ENCODE peak calls at places on chromosomes 7 and 10, in five cellular contexts. K is cardiac muscle cell, B is astrocyte, S is AG04450, Y is heart left ventricle. W is an unnamed sample. For H3K9me3, the result is how much of the 10 kb centered on the place peaks cover.

GRCh38 chr10:34585422-34586115 is 229.5 kb downstream of the PARD3 start:
- DNase-seq in K (no peak), B (no peak), S (no peak), Y (no peak), W (no peak)

GRCh38 chr10:102121739-102122372 is 1.7 kb upstream of the LDB1 start:
- DNase-seq in K (peak), S (peak), Y (peak), B (no peak), W (no peak)

GRCh38 chr7:135900186-135900585 is 77.0 kb downstream of the MTPN start:
- DNase-seq in S (no peak), Y (no peak), B (no peak), K (no peak), W (no peak)

GRCh38 chr7:105325225-105325904 is 63.4 kb downstream of the SRPK2 start:
- DNase-seq in S (no peak), Y (no peak), B (no peak), K (no peak), W (no peak)

GRCh38 chr7:95875519-95875918 is 103.2 kb downstream of the DYNC1I1 start:
- DNase-seq in Y (no peak), K (no peak), S (no peak), B (no peak), W (no peak)

GRCh38 chr10:25026463-25026862 is 10.1 kb downstream of the THNSL1 start:
- DNase-seq in B (peak), Y (no peak), K (peak), S (no peak), W (no peak)

GRCh38 chr10:47277352-47278151 is 22.4 kb upstream of the GDF10 start:
- DNase-seq in B (no peak), Y (no peak), S (no peak), K (no peak), W (no peak)

GRCh38 chr7:134302120-134302519 is 14.6 kb downstream of the SLC35B4 start:
- DNase-seq in S (no peak), B (peak), K (no peak), Y (no peak), W (no peak)

DNA sequence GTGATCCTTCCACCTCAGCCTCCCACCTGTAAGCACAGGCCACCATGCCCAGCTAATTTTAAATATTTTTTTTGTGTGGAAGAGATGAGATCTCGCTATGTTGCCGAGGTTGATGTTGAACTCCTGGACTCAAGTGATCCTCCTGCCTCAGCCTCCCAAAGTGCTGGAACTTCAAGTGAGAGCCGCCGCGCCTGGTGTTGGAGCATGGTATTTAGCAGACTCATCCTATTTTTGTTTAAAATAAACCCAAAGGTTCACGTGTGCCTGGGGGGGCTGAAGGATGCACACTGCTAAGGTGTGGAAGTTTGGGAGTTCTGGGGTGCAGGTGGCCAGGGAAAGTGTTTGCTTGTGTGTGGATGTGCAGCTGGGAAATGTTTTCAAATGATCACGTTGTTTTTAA is 18.1 kb downstream of the PDGFA start:
- DNase-seq in K (no peak), B (no peak), S (no peak), Y (no peak), W (peak)
- H3K4me3 ChIP-seq in K (no peak), B (no peak), S (no peak), Y (no peak), W (no peak)

DNA sequence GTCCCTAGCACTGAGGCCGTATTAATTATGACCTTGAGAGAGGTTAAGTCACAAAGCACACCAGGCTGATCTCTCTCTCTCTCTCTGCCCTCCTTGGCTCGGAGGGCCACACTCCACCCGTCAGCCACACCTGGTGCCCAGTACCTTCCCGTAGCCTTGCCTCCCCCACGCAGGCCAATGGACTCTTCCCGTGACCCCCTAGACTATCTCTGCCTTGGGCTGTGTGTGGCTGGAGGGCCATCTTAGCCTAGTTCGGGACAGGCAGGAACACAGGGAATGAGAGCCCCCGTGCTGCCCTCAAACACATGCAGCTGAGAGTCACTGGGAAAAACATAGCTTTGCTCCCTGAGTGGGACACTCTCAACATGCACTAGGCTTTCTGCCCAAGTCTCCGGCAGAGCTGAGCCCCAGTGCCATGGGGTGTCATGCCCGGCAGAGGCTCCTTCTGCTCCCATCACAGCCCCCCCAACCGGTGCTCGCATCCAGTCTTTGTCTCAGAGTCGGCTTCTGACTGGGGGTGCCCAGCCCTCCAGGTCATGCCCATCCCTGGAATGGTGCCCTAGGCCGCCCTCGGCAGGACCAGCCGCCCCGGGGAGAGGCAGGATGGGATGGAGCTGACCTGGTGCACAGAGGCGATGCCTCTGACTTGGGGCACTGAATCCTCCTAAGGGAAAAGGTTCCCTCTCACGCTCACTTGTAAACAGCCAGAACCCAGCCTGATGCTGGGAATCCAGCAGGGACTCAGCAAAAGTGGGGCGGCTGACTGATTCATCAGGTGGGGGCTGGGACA is 63.0 kb downstream of the TCERG1L start:
- DNase-seq in Y (no peak), B (no peak), K (no peak), S (no peak), W (peak)
- H3K9me3 ChIP-seq in Y (under half), B (under half), K (under half), S (half or more), W (under half)

GRCh38 chr7:30468041-30468440 is 10.5 kb downstream of the NOD1 start:
- DNase-seq in B (peak), Y (no peak), S (no peak), K (no peak), W (no peak)

GRCh38 chr7:30467275-30467674 is 11.3 kb downstream of the NOD1 start:
- DNase-seq in B (no peak), S (no peak), Y (no peak), K (no peak), W (no peak)

GRCh38 chr7:30470163-30470770 is 8.3 kb downstream of the NOD1 start:
- DNase-seq in Y (no peak), B (peak), S (no peak), K (peak), W (no peak)

GRCh38 chr7:30469303-30469702 is 9.3 kb downstream of the NOD1 start:
- DNase-seq in Y (peak), K (peak), S (peak), B (peak), W (peak)

DNA sequence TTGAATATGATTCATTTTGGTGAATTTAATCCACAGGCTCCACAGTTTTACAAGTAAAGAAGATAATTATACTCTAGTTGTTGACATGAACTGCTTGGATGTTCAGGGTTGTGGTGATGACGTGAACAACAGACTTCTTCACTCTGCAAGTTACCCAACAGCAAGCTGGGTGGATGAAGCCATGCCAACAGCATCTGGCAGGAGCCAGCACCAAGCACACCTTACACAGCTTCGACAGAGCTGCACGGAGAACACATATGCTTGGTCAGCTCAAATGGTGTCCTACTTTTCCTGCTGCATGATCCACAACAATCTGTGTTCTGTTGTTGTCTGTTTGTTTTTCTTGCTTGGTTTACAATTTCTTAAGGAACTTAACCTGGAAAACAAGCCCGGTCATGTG is 9.8 kb downstream of the NOD1 start:
- DNase-seq in K (peak), B (peak), Y (no peak), S (no peak), W (no peak)
- H3K4me3 ChIP-seq in K (no peak), B (no peak), Y (no peak), S (no peak), W (no peak)

GRCh38 chr7:653829-654764 is 72.4 kb upstream of the DNAAF5 start:
- DNase-seq in K (no peak), S (no peak), Y (no peak), B (no peak), W (no peak)
- H3K9me3 ChIP-seq in K (under half), S (under half), Y (under half), B (under half), W (under half)

GRCh38 chr7:44979481-44980392 is 922 bp upstream of the MYO1G start:
- DNase-seq in S (no peak), K (no peak), Y (no peak), B (no peak), W (no peak)

GRCh38 chr7:44977304-44977858 is 1.4 kb downstream of the MYO1G start:
- DNase-seq in S (no peak), K (no peak), Y (no peak), B (no peak), W (no peak)

GRCh38 chr7:44980393-44981034 is 1.7 kb upstream of the MYO1G start:
- DNase-seq in S (no peak), K (peak), B (peak), Y (no peak), W (peak)

GRCh38 chr7:44977956-44978355 is 859 bp downstream of the MYO1G start:
- DNase-seq in S (no peak), K (no peak), B (no peak), Y (no peak), W (no peak)

DNA sequence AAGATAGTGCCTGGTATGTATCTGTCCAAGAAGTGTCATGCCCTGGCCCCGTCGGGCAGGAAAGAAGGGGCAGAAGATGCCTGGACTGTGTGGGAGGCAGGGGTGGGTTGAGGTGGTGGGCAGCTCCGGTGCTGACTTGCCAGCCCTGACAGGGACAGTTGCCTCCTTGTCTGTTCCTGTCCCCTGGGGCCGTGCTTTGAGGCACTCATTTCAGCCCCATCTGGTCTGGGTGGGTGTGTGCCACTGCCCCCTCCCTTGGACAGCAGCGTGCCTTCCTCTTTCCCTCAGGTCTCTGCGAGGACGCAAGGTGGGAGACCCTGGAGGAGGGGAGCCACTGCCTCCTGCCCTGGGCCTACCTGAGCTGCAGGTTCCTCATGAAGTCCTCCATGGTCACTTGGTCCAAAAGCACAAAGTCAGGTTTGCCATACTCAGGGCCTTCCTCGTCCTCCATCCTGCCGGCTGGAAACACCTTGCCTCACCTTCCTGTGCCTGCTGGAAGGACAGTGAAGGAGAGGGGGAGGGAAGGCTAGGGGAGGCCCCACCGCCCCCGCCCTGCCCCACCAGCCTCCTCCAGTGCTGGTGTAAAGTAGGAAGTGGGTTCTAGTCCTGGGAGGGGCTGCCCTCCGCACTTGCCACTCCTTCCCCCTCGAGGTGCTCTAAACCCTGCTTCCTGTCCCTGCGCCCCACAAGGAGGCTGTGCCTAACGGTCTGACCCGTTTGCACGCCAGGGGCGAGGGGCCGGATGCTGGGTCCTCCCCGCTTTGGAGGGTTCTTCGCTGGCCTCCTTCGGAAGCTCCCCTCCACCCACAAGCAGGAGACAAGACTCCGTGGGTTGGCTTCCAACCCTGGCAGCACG is at the start of gene MYO1G:
- DNase-seq in B (no peak), K (no peak), S (no peak), Y (peak), W (peak)
- H3K4me3 ChIP-seq in B (no peak), K (no peak), S (no peak), Y (peak), W (peak)

GRCh38 chr7:57775396-57776088 is 325.6 kb downstream of the ZNF716 start:
- DNase-seq in S (no peak), Y (no peak), K (no peak), B (no peak), W (no peak)
- H3K9me3 ChIP-seq in S (half or more), Y (under half), K (under half), B (under half), W (under half)

GRCh38 chr10:105837951-105838350 is 1196.9 kb downstream of the SORCS3 start:
- DNase-seq in B (peak), Y (no peak), K (peak), S (no peak), W (no peak)
- H3K4me3 ChIP-seq in B (peak), Y (peak), K (no peak), S (no peak), W (peak)

GRCh38 chr7:157496426-157497275 is 159.8 kb downstream of the DNAJB6 start:
- DNase-seq in Y (no peak), B (no peak), S (no peak), K (no peak), W (peak)
- H3K9me3 ChIP-seq in Y (under half), B (under half), S (half or more), K (under half), W (under half)

GRCh38 chr10:31618541-31619291 is 299.7 kb downstream of the ZEB1 start:
- DNase-seq in B (peak), Y (peak), K (peak), S (no peak), W (no peak)
- H3K4me3 ChIP-seq in B (no peak), Y (no peak), K (no peak), S (no peak), W (no peak)